ENCODE peak calls at places on chromosomes 2 and 18, in six cellular contexts. U, X, A, Z, F and N are unnamed samples.

GRCh38 chr18:54871231-54871630 is 43.0 kb downstream of the RAB27B start:
- DNase-seq in U (no peak), X (no peak), A (no peak), Z (no peak), F (no peak), N (no peak)

GRCh38 chr18:493974-494601 is 6.4 kb downstream of the COLEC12 start:
- DNase-seq in U (no peak), X (no peak), A (no peak), Z (no peak), F (peak; percentile 79), N (no peak)

GRCh38 chr2:224584768-224585204 is 377 bp downstream of the CUL3 start:
- DNase-seq in U (peak; percentile 60), X (peak; percentile 48), A (no peak), Z (no peak), F (no peak), N (peak; percentile 78)

GRCh38 chr2:11437602-11438001 is 28.4 kb downstream of the E2F6 start:
- DNase-seq in U (no peak), X (no peak), A (no peak), Z (no peak), F (no peak), N (no peak)

GRCh38 chr2:88651646-88652045 is 24.4 kb upstream of the EIF2AK3 start:
- DNase-seq in U (no peak), X (no peak), A (no peak), Z (no peak), F (no peak), N (no peak)

GRCh38 chr18:48308755-48309154 is 100.4 kb downstream of the ZBTB7C start:
- DNase-seq in U (no peak), X (no peak), A (no peak), Z (no peak), F (no peak), N (no peak)

GRCh38 chr2:160491922-160492371 is 1.7 kb downstream of the RBMS1 start:
- DNase-seq in U (peak; percentile 18), X (no peak), A (no peak), Z (no peak), F (peak; percentile 82), N (no peak)

GRCh38 chr2:60488291-60488690 is 65.2 kb downstream of the BCL11A start:
- DNase-seq in U (no peak), X (no peak), A (no peak), Z (no peak), F (no peak), N (peak; percentile 39)

GRCh38 chr2:102488063-102488462 is 15.0 kb downstream of the SLC9A4 start:
- DNase-seq in U (no peak), X (no peak), A (no peak), Z (peak; percentile 75), F (peak; percentile 55), N (no peak)

GRCh38 chr2:45337396-45337795 is 273.7 kb downstream of the SRBD1 start:
- DNase-seq in U (no peak), X (no peak), A (no peak), Z (no peak), F (peak; percentile 8), N (no peak)

GRCh38 chr2:10493636-10494281 is 45.6 kb upstream of the ODC1 start:
- DNase-seq in U (no peak), X (no peak), A (no peak), Z (no peak), F (peak; percentile 33), N (peak; percentile 71)

GRCh38 chr2:215391531-215391930 is 44.3 kb downstream of the FN1 start:
- DNase-seq in U (no peak), X (no peak), A (no peak), Z (no peak), F (no peak), N (no peak)

GRCh38 chr2:177551989-177552413 is 159.4 kb downstream of the AGPS start:
- DNase-seq in U (no peak), X (no peak), A (no peak), Z (no peak), F (peak; percentile 23), N (no peak)

GRCh38 chr2:212259236-212259635 is 279.4 kb downstream of the ERBB4 start:
- DNase-seq in U (no peak), X (no peak), A (no peak), Z (no peak), F (no peak), N (no peak)

GRCh38 chr2:176999331-176999730 is 213.3 kb upstream of the HNRNPA3 start:
- DNase-seq in U (no peak), X (no peak), A (no peak), Z (no peak), F (peak; percentile 62), N (peak; percentile 69)

GRCh38 chr18:79484661-79485621 is 89.2 kb downstream of the NFATC1 start:
- DNase-seq in U (peak; percentile 41), X (peak; percentile 15), A (no peak), Z (no peak), F (peak; percentile 98), N (no peak)

DNA sequence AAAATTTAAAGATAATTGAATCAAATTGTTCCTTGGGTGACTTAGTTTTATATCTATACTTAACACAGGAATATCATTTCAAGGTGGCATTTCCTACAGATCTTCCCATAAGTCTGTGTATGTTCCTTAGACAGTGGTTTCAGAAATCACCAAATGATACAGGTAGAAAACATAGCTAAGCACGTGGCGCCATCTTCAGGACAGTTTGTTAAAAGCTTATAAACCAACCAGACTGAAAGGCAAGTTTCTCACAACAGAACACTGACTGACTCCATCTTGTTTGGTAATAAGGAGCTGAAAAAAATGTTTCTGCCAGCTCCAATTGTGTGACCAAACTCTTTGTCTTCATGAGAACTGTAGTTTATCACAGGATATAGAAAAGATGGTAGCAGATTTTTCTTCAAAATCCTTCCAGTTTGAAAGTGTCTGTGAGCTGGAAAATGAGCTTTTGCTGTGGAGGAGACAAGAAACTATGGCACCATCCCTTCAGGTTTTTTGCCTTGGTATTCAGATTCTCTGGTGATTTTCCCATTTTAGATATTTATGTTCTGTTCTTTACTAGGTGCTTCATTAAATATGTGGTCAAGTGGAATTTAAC is 34.8 kb upstream of the NEUROD1 start:
- DNase-seq in U (peak; percentile 71), X (peak; percentile 67), A (no peak), Z (no peak), F (peak; percentile 87), N (peak; percentile 83)
- TF ChIP-seq CTCF in U (peak; percentile 83), X (peak; percentile 79), A (peak; percentile 67), Z (peak; percentile 62), F (peak; percentile 63), N (peak; percentile 61)

GRCh38 chr2:204078003-204078698 is 141.6 kb downstream of the ICOS start:
- DNase-seq in U (no peak), X (no peak), A (no peak), Z (no peak), F (no peak), N (no peak)

GRCh38 chr2:204069804-204070203 is 133.2 kb downstream of the ICOS start:
- DNase-seq in U (no peak), X (no peak), A (no peak), Z (no peak), F (no peak), N (no peak)

GRCh38 chr2:204074434-204074833 is 137.9 kb downstream of the ICOS start:
- DNase-seq in U (no peak), X (no peak), A (no peak), Z (no peak), F (peak; percentile 65), N (no peak)

DNA sequence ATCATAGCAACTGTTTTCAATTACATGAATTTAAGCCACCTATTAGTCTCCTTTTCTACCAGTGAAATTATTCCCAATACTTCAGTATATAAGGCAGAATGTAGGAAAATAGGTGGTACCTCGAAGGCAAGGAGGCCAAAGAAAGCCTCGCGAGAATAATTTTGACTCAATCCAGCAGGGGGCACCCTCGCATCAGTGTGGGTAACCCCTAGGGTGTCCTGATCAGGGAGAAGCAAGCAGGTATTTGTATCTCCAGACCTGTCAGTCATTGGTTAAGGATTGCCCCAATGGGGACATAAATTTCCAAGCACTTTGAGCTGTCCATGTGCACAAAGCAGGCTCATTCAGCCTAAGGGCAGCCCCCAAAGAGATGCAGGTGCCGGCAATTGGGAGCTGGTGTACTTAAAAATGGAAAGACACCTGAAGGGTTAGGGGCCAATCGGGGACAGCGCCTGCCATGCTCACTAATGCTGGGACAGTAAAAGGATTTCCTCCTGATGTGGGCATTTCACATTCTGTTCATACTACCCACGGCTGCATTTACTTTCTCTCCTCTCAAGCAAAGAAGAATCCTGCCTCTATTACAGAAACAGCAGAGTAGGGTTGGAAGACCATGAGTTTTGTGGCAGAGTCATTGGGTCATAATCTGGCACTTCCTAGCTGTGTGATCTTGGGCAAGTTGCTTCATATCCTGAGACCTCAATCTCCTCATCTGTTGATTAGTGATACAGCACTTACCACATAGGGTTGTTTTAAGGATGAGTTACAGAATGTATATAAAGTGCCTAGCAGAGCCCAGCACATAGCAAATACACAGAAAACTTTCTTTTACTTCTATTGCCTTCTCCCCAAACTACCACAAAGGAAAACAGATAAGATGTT is 136.1 kb downstream of the ICOS start:
- DNase-seq in U (peak; percentile 67), X (peak; percentile 57), A (peak; percentile 38), Z (no peak), F (peak; percentile 1), N (peak; percentile 51)
- TF ChIP-seq CTCF in U (peak; percentile 66), X (peak; percentile 58), A (peak; percentile 75), Z (peak; percentile 49), F (peak; percentile 7), N (peak; percentile 55)

DNA sequence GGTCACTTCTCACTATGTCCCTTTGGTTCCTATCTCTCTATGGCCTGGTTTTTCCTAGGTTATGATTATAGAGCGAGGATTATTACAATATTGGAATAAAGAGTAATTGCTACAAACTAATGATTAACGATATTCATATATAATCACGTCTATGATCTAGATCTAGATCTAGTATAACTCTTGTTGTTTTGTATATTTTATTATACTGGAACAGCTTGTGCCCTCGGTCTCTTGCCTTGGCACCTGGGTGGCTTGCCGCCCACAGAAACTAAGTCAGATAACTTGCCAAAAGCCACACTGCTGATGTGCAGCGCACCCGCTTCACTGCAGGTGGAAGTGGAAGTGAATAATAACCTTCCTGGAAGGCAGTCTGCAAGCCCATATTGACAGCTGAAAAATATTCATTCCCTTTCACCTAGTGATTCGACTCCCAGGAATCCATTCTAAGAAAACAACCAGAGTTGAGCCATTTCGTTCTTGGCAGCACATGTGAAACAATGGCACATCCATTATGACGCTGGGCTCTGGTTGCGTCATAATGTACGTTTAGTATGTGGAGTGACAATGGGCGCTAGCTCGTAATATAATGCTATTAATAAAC is 725 bp upstream of the ANKRD53 start:
- DNase-seq in U (no peak), X (no peak), A (no peak), Z (peak; percentile 90), F (peak; percentile 93), N (no peak)
- TF ChIP-seq CTCF in U (peak; percentile 45), X (peak; percentile 34), A (no peak), Z (no peak), F (no peak), N (no peak)

DNA sequence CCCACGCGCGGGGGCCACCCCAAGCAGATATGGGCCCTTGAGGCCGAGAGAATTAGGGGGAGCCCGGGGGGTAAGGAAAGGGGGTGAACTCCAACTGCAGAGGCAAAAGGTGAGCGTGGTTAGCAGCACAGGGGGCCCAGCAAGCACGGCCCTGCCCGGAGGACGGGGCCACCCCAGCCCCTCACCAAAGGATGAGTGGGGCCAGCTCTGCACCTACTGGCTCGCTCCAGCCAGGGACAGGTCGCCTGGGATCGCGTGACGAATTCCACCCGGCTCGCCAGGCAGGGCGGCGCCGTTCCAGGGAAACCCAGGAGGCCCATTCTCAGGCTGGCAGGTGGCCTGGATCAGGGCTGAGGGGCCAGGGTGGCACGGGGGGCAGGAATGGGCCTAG is 38.6 kb downstream of the BIN1 start:
- DNase-seq in U (no peak), X (no peak), A (no peak), Z (no peak), F (no peak), N (no peak)
- TF ChIP-seq CTCF in U (peak; percentile 23), X (no peak), A (no peak), Z (no peak), F (no peak), N (no peak)

GRCh38 chr2:169141713-169142352 is 72.5 kb downstream of the DHRS9 start:
- DNase-seq in U (peak; percentile 75), X (peak; percentile 64), A (peak; percentile 31), Z (peak; percentile 90), F (peak; percentile 66), N (peak; percentile 59)
- TF ChIP-seq CTCF in U (peak; percentile 87), X (peak; percentile 88), A (peak; percentile 94), Z (peak; percentile 75), F (peak; percentile 91), N (peak; percentile 94)